ENCODE peak calls at places on chromosome 18, in six cellular contexts. One of them, this sample, is unnamed.
A peak's percentile ranks its signal among the peaks of the same experiment; 100 is the strongest.

GRCh38 chr18:74840492-74841167 is 243.0 kb downstream of the ZNF407 start:
- DNase-seq in GM23338: no peak
- DNase-seq in neural progenitor cell: no peak
- DNase-seq in MM.1S: no peak
- DNase-seq in testis: no peak
- DNase-seq in pancreas: no peak
- DNase-seq in this sample: no peak

GRCh38 chr18:55384551-55385275 is 203.3 kb downstream of the TCF4 start:
- DNase-seq in testis: peak; percentile 60
- DNase-seq in neural progenitor cell: peak; percentile 68
- DNase-seq in GM23338: peak; percentile 85
- DNase-seq in MM.1S: peak; percentile 17
- DNase-seq in pancreas: no peak
- DNase-seq in this sample: peak; percentile 36

GRCh38 chr18:13369756-13370510 is 151.4 kb downstream of the LDLRAD4 start:
- DNase-seq in MM.1S: no peak
- DNase-seq in neural progenitor cell: no peak
- DNase-seq in GM23338: no peak
- DNase-seq in pancreas: no peak
- DNase-seq in testis: no peak
- DNase-seq in this sample: no peak

GRCh38 chr18:74819433-74820059 is 221.9 kb downstream of the ZNF407 start:
- DNase-seq in MM.1S: no peak
- DNase-seq in pancreas: no peak
- DNase-seq in testis: no peak
- DNase-seq in GM23338: peak; percentile 93
- DNase-seq in neural progenitor cell: peak; percentile 88
- DNase-seq in this sample: peak; percentile 55

GRCh38 chr18:3605562-3606443 is 155.8 kb downstream of the TGIF1 start:
- DNase-seq in MM.1S: no peak
- DNase-seq in neural progenitor cell: peak; percentile 19
- DNase-seq in GM23338: peak; percentile 42
- DNase-seq in pancreas: no peak
- DNase-seq in testis: no peak
- DNase-seq in this sample: no peak

GRCh38 chr18:67290421-67290820 is 226.1 kb downstream of the DSEL start:
- DNase-seq in GM23338: no peak
- DNase-seq in pancreas: no peak
- DNase-seq in MM.1S: no peak
- DNase-seq in neural progenitor cell: no peak
- DNase-seq in testis: no peak
- DNase-seq in this sample: no peak

GRCh38 chr18:55237665-55238064 is 278.4 kb upstream of the CCDC68 start:
- DNase-seq in testis: no peak
- DNase-seq in neural progenitor cell: no peak
- DNase-seq in MM.1S: no peak
- DNase-seq in GM23338: no peak
- DNase-seq in pancreas: no peak
- DNase-seq in this sample: no peak

GRCh38 chr18:7334973-7335568 is 104.2 kb downstream of the LRRC30 start:
- DNase-seq in MM.1S: no peak
- DNase-seq in GM23338: no peak
- DNase-seq in testis: no peak
- DNase-seq in pancreas: no peak
- DNase-seq in neural progenitor cell: no peak
- DNase-seq in this sample: no peak

GRCh38 chr18:26697186-26697585 is 148.8 kb upstream of the KCTD1 start:
- DNase-seq in GM23338: no peak
- DNase-seq in testis: peak; percentile 33
- DNase-seq in neural progenitor cell: no peak
- DNase-seq in MM.1S: no peak
- DNase-seq in pancreas: no peak
- DNase-seq in this sample: no peak

GRCh38 chr18:56298935-56299334 is 339.5 kb downstream of the TXNL1 start:
- DNase-seq in neural progenitor cell: no peak
- DNase-seq in testis: no peak
- DNase-seq in MM.1S: no peak
- DNase-seq in pancreas: no peak
- DNase-seq in GM23338: peak; percentile 36
- DNase-seq in this sample: no peak

GRCh38 chr18:10318686-10318960 is 135.8 kb upstream of the APCDD1 start:
- DNase-seq in pancreas: no peak
- DNase-seq in testis: no peak
- DNase-seq in GM23338: peak; percentile 8
- DNase-seq in MM.1S: no peak
- DNase-seq in neural progenitor cell: peak; percentile 19
- DNase-seq in this sample: peak; percentile 53

GRCh38 chr18:7822435-7823425 is 255.6 kb downstream of the PTPRM start:
- DNase-seq in testis: no peak
- DNase-seq in MM.1S: peak; percentile 56
- DNase-seq in pancreas: no peak
- DNase-seq in neural progenitor cell: peak; percentile 18
- DNase-seq in GM23338: no peak
- DNase-seq in this sample: no peak

GRCh38 chr18:41162781-41163180 is 792.3 kb upstream of the PIK3C3 start:
- DNase-seq in testis: no peak
- DNase-seq in neural progenitor cell: no peak
- DNase-seq in pancreas: no peak
- DNase-seq in GM23338: no peak
- DNase-seq in MM.1S: no peak
- DNase-seq in this sample: no peak

GRCh38 chr18:24270937-24271380 is 126.7 kb downstream of the OSBPL1A start:
- DNase-seq in GM23338: peak; percentile 58
- DNase-seq in testis: no peak
- DNase-seq in neural progenitor cell: peak; percentile 46
- DNase-seq in pancreas: no peak
- DNase-seq in MM.1S: no peak
- DNase-seq in this sample: peak; percentile 30

GRCh38 chr18:39460136-39460535 is 1894.5 kb upstream of the CELF4 start:
- DNase-seq in GM23338: no peak
- DNase-seq in testis: no peak
- DNase-seq in MM.1S: no peak
- DNase-seq in neural progenitor cell: no peak
- DNase-seq in pancreas: no peak
- DNase-seq in this sample: no peak

GRCh38 chr18:67104700-67105284 is 411.7 kb downstream of the DSEL start:
- DNase-seq in GM23338: peak; percentile 88
- DNase-seq in MM.1S: peak; percentile 54
- DNase-seq in testis: peak; percentile 84
- DNase-seq in neural progenitor cell: peak; percentile 82
- DNase-seq in pancreas: peak; percentile 43
- DNase-seq in this sample: peak; percentile 7

GRCh38 chr18:23612434-23613090 is 26.3 kb upstream of the NPC1 start:
- DNase-seq in MM.1S: no peak
- DNase-seq in GM23338: no peak
- DNase-seq in neural progenitor cell: no peak
- DNase-seq in testis: peak; percentile 46
- DNase-seq in pancreas: no peak
- DNase-seq in this sample: no peak

GRCh38 chr18:14089781-14090180 is 42.5 kb downstream of the ZNF519 start:
- DNase-seq in pancreas: no peak
- DNase-seq in GM23338: peak; percentile 37
- DNase-seq in testis: no peak
- DNase-seq in MM.1S: no peak
- DNase-seq in neural progenitor cell: no peak
- DNase-seq in this sample: no peak

GRCh38 chr18:13464432-13465125 is 246.0 kb downstream of the LDLRAD4 start:
- DNase-seq in neural progenitor cell: no peak
- DNase-seq in GM23338: no peak
- DNase-seq in testis: no peak
- DNase-seq in pancreas: no peak
- DNase-seq in MM.1S: peak; percentile 53
- DNase-seq in this sample: no peak

GRCh38 chr18:53745228-53745967 is 479.1 kb downstream of the MBD2 start:
- DNase-seq in GM23338: no peak
- DNase-seq in pancreas: no peak
- DNase-seq in testis: no peak
- DNase-seq in neural progenitor cell: no peak
- DNase-seq in MM.1S: no peak
- DNase-seq in this sample: no peak

GRCh38 chr18:65753520-65753919 is 2.7 kb downstream of the CDH7 start:
- DNase-seq in pancreas: no peak
- DNase-seq in MM.1S: peak; percentile 46
- DNase-seq in GM23338: peak; percentile 86
- DNase-seq in neural progenitor cell: peak; percentile 85
- DNase-seq in testis: peak; percentile 50
- DNase-seq in this sample: peak; percentile 51

GRCh38 chr18:61831071-61831470 is 61.7 kb downstream of the RNF152 start:
- DNase-seq in GM23338: no peak
- DNase-seq in MM.1S: no peak
- DNase-seq in pancreas: no peak
- DNase-seq in testis: no peak
- DNase-seq in neural progenitor cell: no peak
- DNase-seq in this sample: no peak

GRCh38 chr18:61833978-61834377 is 58.8 kb downstream of the RNF152 start:
- DNase-seq in GM23338: no peak
- DNase-seq in pancreas: no peak
- DNase-seq in testis: no peak
- DNase-seq in neural progenitor cell: no peak
- DNase-seq in MM.1S: no peak
- DNase-seq in this sample: no peak

GRCh38 chr18:61832858-61833257 is 59.9 kb downstream of the RNF152 start:
- DNase-seq in MM.1S: no peak
- DNase-seq in testis: no peak
- DNase-seq in GM23338: no peak
- DNase-seq in neural progenitor cell: no peak
- DNase-seq in pancreas: no peak
- DNase-seq in this sample: no peak

GRCh38 chr18:61829108-61829507 is 63.7 kb downstream of the RNF152 start:
- DNase-seq in pancreas: no peak
- DNase-seq in testis: no peak
- DNase-seq in MM.1S: no peak
- DNase-seq in GM23338: no peak
- DNase-seq in neural progenitor cell: no peak
- DNase-seq in this sample: no peak

GRCh38 chr18:61833387-61833786 is 59.4 kb downstream of the RNF152 start:
- DNase-seq in neural progenitor cell: no peak
- DNase-seq in pancreas: no peak
- DNase-seq in testis: no peak
- DNase-seq in GM23338: no peak
- DNase-seq in MM.1S: peak; percentile 57
- DNase-seq in this sample: no peak
- H3K27me3 ChIP-seq in neural progenitor cell: no peaks in the 10 kb centered on the region
- H3K27me3 ChIP-seq in pancreas: no peaks in the 10 kb centered on the region
- H3K27me3 ChIP-seq in testis: no peaks in the 10 kb centered on the region
- H3K27me3 ChIP-seq in GM23338: no peaks in the 10 kb centered on the region
- H3K27me3 ChIP-seq in MM.1S: no peaks in the 10 kb centered on the region
- H3K27me3 ChIP-seq in this sample: no peaks in the 10 kb centered on the region

GRCh38 chr18:57432118-57432517 is 3.1 kb upstream of the ONECUT2 start:
- DNase-seq in GM23338: no peak
- DNase-seq in testis: no peak
- DNase-seq in MM.1S: no peak
- DNase-seq in neural progenitor cell: no peak
- DNase-seq in pancreas: no peak
- DNase-seq in this sample: no peak

GRCh38 chr18:57431512-57432080 is 3.6 kb upstream of the ONECUT2 start:
- DNase-seq in neural progenitor cell: no peak
- DNase-seq in GM23338: no peak
- DNase-seq in testis: no peak
- DNase-seq in MM.1S: no peak
- DNase-seq in pancreas: no peak
- DNase-seq in this sample: no peak

GRCh38 chr18:57433492-57434176 is 1.5 kb upstream of the ONECUT2 start:
- DNase-seq in testis: no peak
- DNase-seq in MM.1S: no peak
- DNase-seq in GM23338: peak; percentile 9
- DNase-seq in neural progenitor cell: no peak
- DNase-seq in pancreas: no peak
- DNase-seq in this sample: no peak

GRCh38 chr18:57434177-57434535 is 1.0 kb upstream of the ONECUT2 start:
- DNase-seq in MM.1S: no peak
- DNase-seq in testis: no peak
- DNase-seq in pancreas: no peak
- DNase-seq in neural progenitor cell: peak; percentile 56
- DNase-seq in GM23338: peak; percentile 67
- DNase-seq in this sample: no peak

GRCh38 chr18:57432765-57433400 is 2.3 kb upstream of the ONECUT2 start:
- DNase-seq in MM.1S: no peak
- DNase-seq in neural progenitor cell: no peak
- DNase-seq in GM23338: peak; percentile 51
- DNase-seq in pancreas: no peak
- DNase-seq in testis: no peak
- DNase-seq in this sample: no peak
- H3K27me3 ChIP-seq in MM.1S: no peaks in the 10 kb centered on the region
- H3K27me3 ChIP-seq in neural progenitor cell: peaks cover 100% of the 10 kb centered on the region
- H3K27me3 ChIP-seq in GM23338: peaks cover 93% of the 10 kb centered on the region
- H3K27me3 ChIP-seq in pancreas: peaks cover 16% of the 10 kb centered on the region
- H3K27me3 ChIP-seq in testis: peaks cover 5% of the 10 kb centered on the region
- H3K27me3 ChIP-seq in this sample: peaks cover 92% of the 10 kb centered on the region

DNA sequence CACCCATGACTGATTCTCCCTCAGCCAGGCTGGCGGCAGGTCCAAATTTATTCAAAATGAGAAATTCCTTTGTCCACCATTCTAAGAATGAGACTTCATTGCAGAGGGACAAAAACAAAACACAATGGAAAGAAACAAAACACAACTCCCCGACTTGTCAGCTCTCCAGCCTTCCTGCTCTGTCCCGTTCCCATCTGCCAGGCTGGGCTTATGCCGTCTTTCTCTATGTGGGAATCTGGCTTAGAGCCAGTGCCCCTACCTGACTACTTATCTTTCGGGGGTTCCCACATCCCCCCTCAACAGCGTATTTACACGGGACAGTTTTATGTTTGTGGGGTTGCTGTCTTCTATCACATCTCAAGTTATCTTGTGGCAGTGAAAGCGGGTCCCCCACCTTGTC is 13.8 kb downstream of the CELF4 start:
- DNase-seq in neural progenitor cell: no peak
- DNase-seq in testis: no peak
- DNase-seq in pancreas: no peak
- DNase-seq in GM23338: no peak
- DNase-seq in MM.1S: no peak
- DNase-seq in this sample: no peak
- H3K27me3 ChIP-seq in neural progenitor cell: peaks cover 16% of the 10 kb centered on the region
- H3K27me3 ChIP-seq in testis: no peaks in the 10 kb centered on the region
- H3K27me3 ChIP-seq in pancreas: no peaks in the 10 kb centered on the region
- H3K27me3 ChIP-seq in GM23338: peaks cover 40% of the 10 kb centered on the region
- H3K27me3 ChIP-seq in MM.1S: no peaks in the 10 kb centered on the region
- H3K27me3 ChIP-seq in this sample: peaks cover 15% of the 10 kb centered on the region

DNA sequence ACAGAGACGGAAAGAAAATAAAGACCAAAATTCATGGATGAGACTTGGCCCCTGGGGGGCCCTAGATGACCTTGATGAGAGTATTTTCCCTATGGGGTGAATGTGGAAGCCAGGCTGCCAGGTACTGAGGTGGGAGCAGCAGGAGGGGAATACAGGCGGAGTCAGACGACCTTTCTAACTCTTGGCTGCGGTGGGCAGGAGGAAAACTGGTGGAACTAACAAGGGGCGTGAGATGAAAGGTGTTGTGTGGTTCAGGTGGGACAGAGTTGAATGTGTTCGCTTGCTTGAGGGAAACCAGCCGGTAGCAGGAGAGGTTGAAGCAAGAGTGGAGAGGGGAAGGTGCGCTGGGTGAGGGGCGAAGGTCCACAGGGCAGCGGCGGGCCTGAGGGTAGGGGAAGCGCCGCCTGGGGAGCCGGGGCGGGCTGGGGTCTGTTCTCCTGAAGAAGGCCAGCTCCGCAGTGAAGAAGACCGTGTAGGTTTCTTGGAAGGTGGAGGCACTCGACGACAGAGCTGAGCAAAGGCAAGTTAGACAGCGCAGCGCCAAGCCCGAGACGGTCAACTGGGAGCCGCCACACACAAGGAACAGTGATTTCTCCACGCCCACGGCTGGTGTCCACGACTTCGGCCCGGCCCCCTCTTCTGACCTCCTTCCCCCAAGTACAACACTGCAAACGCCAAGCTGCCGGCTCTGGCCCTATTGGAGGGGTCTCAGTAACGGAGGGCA is 61.7 kb downstream of the GNAL start:
- DNase-seq in testis: no peak
- DNase-seq in GM23338: no peak
- DNase-seq in pancreas: no peak
- DNase-seq in neural progenitor cell: no peak
- DNase-seq in MM.1S: no peak
- DNase-seq in this sample: peak; percentile 61
- H3K27me3 ChIP-seq in testis: no peaks in the 10 kb centered on the region
- H3K27me3 ChIP-seq in GM23338: peaks cover 42% of the 10 kb centered on the region
- H3K27me3 ChIP-seq in pancreas: no peaks in the 10 kb centered on the region
- H3K27me3 ChIP-seq in neural progenitor cell: peaks cover 48% of the 10 kb centered on the region
- H3K27me3 ChIP-seq in MM.1S: no peaks in the 10 kb centered on the region
- H3K27me3 ChIP-seq in this sample: peaks cover 25% of the 10 kb centered on the region